ENCODE peak calls at places on chromosomes 3 and 15, in seven cellular contexts. One of them, this sample, is unnamed.

GRCh38 chr3:16667633-16668032 is 62.4 kb upstream of the DAZL start:
- DNase-seq in fibroblast of pulmonary artery: no peak
- DNase-seq in cardiac muscle cell: no peak
- DNase-seq in CD8-positive, alpha-beta T cell: no peak
- DNase-seq in foreskin fibroblast: no peak
- DNase-seq in mammary epithelial cell: no peak
- DNase-seq in left ventricle myocardium inferior: no peak
- DNase-seq in this sample: no peak

GRCh38 chr15:22262613-22263020 is 182.3 kb downstream of the OR4M2 start:
- DNase-seq in fibroblast of pulmonary artery: no peak
- DNase-seq in cardiac muscle cell: no peak
- DNase-seq in CD8-positive, alpha-beta T cell: peak; percentile 29
- DNase-seq in foreskin fibroblast: no peak
- DNase-seq in mammary epithelial cell: no peak
- DNase-seq in left ventricle myocardium inferior: no peak
- DNase-seq in this sample: no peak

GRCh38 chr15:68503213-68503612 is 71.2 kb upstream of the ITGA11 start:
- DNase-seq in fibroblast of pulmonary artery: no peak
- DNase-seq in cardiac muscle cell: no peak
- DNase-seq in CD8-positive, alpha-beta T cell: no peak
- DNase-seq in foreskin fibroblast: no peak
- DNase-seq in mammary epithelial cell: no peak
- DNase-seq in left ventricle myocardium inferior: no peak
- DNase-seq in this sample: no peak

GRCh38 chr3:30934208-30934550 is 39.7 kb upstream of the GADL1 start:
- DNase-seq in fibroblast of pulmonary artery: peak; percentile 81
- DNase-seq in cardiac muscle cell: peak; percentile 73
- DNase-seq in CD8-positive, alpha-beta T cell: no peak
- DNase-seq in foreskin fibroblast: peak; percentile 65
- DNase-seq in mammary epithelial cell: peak; percentile 27
- DNase-seq in left ventricle myocardium inferior: no peak
- DNase-seq in this sample: peak; percentile 86

GRCh38 chr3:186520436-186520835 is 23.7 kb downstream of the CRYGS start:
- DNase-seq in fibroblast of pulmonary artery: no peak
- DNase-seq in cardiac muscle cell: no peak
- DNase-seq in CD8-positive, alpha-beta T cell: no peak
- DNase-seq in foreskin fibroblast: no peak
- DNase-seq in mammary epithelial cell: no peak
- DNase-seq in left ventricle myocardium inferior: no peak
- DNase-seq in this sample: no peak

GRCh38 chr15:57696146-57696545 is 10.4 kb upstream of the POLR2M start:
- DNase-seq in fibroblast of pulmonary artery: no peak
- DNase-seq in cardiac muscle cell: no peak
- DNase-seq in CD8-positive, alpha-beta T cell: no peak
- DNase-seq in foreskin fibroblast: no peak
- DNase-seq in mammary epithelial cell: no peak
- DNase-seq in left ventricle myocardium inferior: no peak
- DNase-seq in this sample: no peak

GRCh38 chr3:193590088-193590856 is 2.7 kb upstream of the OPA1 start:
- DNase-seq in fibroblast of pulmonary artery: peak; percentile 52
- DNase-seq in cardiac muscle cell: peak; percentile 52
- DNase-seq in CD8-positive, alpha-beta T cell: no peak
- DNase-seq in foreskin fibroblast: peak; percentile 56
- DNase-seq in mammary epithelial cell: peak; percentile 69
- DNase-seq in left ventricle myocardium inferior: no peak
- DNase-seq in this sample: peak; percentile 51

GRCh38 chr3:2860626-2861025 is 249.5 kb downstream of the IL5RA start:
- DNase-seq in fibroblast of pulmonary artery: no peak
- DNase-seq in cardiac muscle cell: no peak
- DNase-seq in CD8-positive, alpha-beta T cell: no peak
- DNase-seq in foreskin fibroblast: no peak
- DNase-seq in mammary epithelial cell: no peak
- DNase-seq in left ventricle myocardium inferior: no peak
- DNase-seq in this sample: no peak

GRCh38 chr3:52555056-52555455 is 18.7 kb downstream of the UQCC5 start:
- DNase-seq in fibroblast of pulmonary artery: no peak
- DNase-seq in cardiac muscle cell: no peak
- DNase-seq in CD8-positive, alpha-beta T cell: no peak
- DNase-seq in foreskin fibroblast: peak; percentile 81
- DNase-seq in mammary epithelial cell: no peak
- DNase-seq in left ventricle myocardium inferior: no peak
- DNase-seq in this sample: no peak

GRCh38 chr3:31468433-31468832 is 64.3 kb upstream of the STT3B start:
- DNase-seq in fibroblast of pulmonary artery: no peak
- DNase-seq in cardiac muscle cell: no peak
- DNase-seq in CD8-positive, alpha-beta T cell: no peak
- DNase-seq in foreskin fibroblast: no peak
- DNase-seq in mammary epithelial cell: no peak
- DNase-seq in left ventricle myocardium inferior: no peak
- DNase-seq in this sample: no peak

GRCh38 chr15:43186003-43186353 is 775 bp downstream of the CCNDBP1 start:
- DNase-seq in fibroblast of pulmonary artery: no peak
- DNase-seq in cardiac muscle cell: no peak
- DNase-seq in CD8-positive, alpha-beta T cell: no peak
- DNase-seq in foreskin fibroblast: no peak
- DNase-seq in mammary epithelial cell: peak; percentile 28
- DNase-seq in left ventricle myocardium inferior: no peak
- DNase-seq in this sample: no peak

GRCh38 chr3:36736327-36736726 is 28.0 kb downstream of the DCLK3 start:
- DNase-seq in fibroblast of pulmonary artery: peak; percentile 6
- DNase-seq in cardiac muscle cell: peak; percentile 27
- DNase-seq in CD8-positive, alpha-beta T cell: no peak
- DNase-seq in foreskin fibroblast: no peak
- DNase-seq in mammary epithelial cell: no peak
- DNase-seq in left ventricle myocardium inferior: no peak
- DNase-seq in this sample: peak; percentile 70

GRCh38 chr3:137259709-137260108 is 301.9 kb downstream of the IL20RB start:
- DNase-seq in fibroblast of pulmonary artery: no peak
- DNase-seq in cardiac muscle cell: no peak
- DNase-seq in CD8-positive, alpha-beta T cell: no peak
- DNase-seq in foreskin fibroblast: no peak
- DNase-seq in mammary epithelial cell: no peak
- DNase-seq in left ventricle myocardium inferior: no peak
- DNase-seq in this sample: no peak

GRCh38 chr3:30632065-30632464 is 25.7 kb downstream of the TGFBR2 start:
- DNase-seq in fibroblast of pulmonary artery: no peak
- DNase-seq in cardiac muscle cell: peak; percentile 49
- DNase-seq in CD8-positive, alpha-beta T cell: no peak
- DNase-seq in foreskin fibroblast: peak; percentile 65
- DNase-seq in mammary epithelial cell: no peak
- DNase-seq in left ventricle myocardium inferior: no peak
- DNase-seq in this sample: peak; percentile 67

GRCh38 chr15:71758716-71759115 is 51.6 kb upstream of the NR2E3 start:
- DNase-seq in fibroblast of pulmonary artery: no peak
- DNase-seq in cardiac muscle cell: no peak
- DNase-seq in CD8-positive, alpha-beta T cell: no peak
- DNase-seq in foreskin fibroblast: no peak
- DNase-seq in mammary epithelial cell: no peak
- DNase-seq in left ventricle myocardium inferior: no peak
- DNase-seq in this sample: no peak

GRCh38 chr3:72123908-72124441 is 339.0 kb upstream of the PROK2 start:
- DNase-seq in fibroblast of pulmonary artery: peak; percentile 96
- DNase-seq in cardiac muscle cell: peak; percentile 88
- DNase-seq in CD8-positive, alpha-beta T cell: no peak
- DNase-seq in foreskin fibroblast: peak; percentile 91
- DNase-seq in mammary epithelial cell: peak; percentile 99
- DNase-seq in left ventricle myocardium inferior: peak; percentile 36
- DNase-seq in this sample: peak; percentile 99

GRCh38 chr15:58746174-58746573 is 3.3 kb downstream of the ADAM10 start:
- DNase-seq in fibroblast of pulmonary artery: no peak
- DNase-seq in cardiac muscle cell: no peak
- DNase-seq in CD8-positive, alpha-beta T cell: no peak
- DNase-seq in foreskin fibroblast: no peak
- DNase-seq in mammary epithelial cell: no peak
- DNase-seq in left ventricle myocardium inferior: no peak
- DNase-seq in this sample: no peak

GRCh38 chr3:55452886-55453285 is 34.2 kb downstream of the WNT5A start:
- DNase-seq in fibroblast of pulmonary artery: no peak
- DNase-seq in cardiac muscle cell: no peak
- DNase-seq in CD8-positive, alpha-beta T cell: no peak
- DNase-seq in foreskin fibroblast: no peak
- DNase-seq in mammary epithelial cell: no peak
- DNase-seq in left ventricle myocardium inferior: no peak
- DNase-seq in this sample: no peak

GRCh38 chr3:172156309-172156998 is 117.1 kb downstream of the FNDC3B start:
- DNase-seq in fibroblast of pulmonary artery: no peak
- DNase-seq in cardiac muscle cell: no peak
- DNase-seq in CD8-positive, alpha-beta T cell: no peak
- DNase-seq in foreskin fibroblast: no peak
- DNase-seq in mammary epithelial cell: peak; percentile 95
- DNase-seq in left ventricle myocardium inferior: no peak
- DNase-seq in this sample: no peak

GRCh38 chr15:95624100-95624499 is 706.4 kb upstream of the NR2F2 start:
- DNase-seq in fibroblast of pulmonary artery: no peak
- DNase-seq in cardiac muscle cell: no peak
- DNase-seq in CD8-positive, alpha-beta T cell: no peak
- DNase-seq in foreskin fibroblast: no peak
- DNase-seq in mammary epithelial cell: no peak
- DNase-seq in left ventricle myocardium inferior: no peak
- DNase-seq in this sample: peak; percentile 71

GRCh38 chr3:129481783-129482332 is 41.8 kb downstream of the IFT122 start:
- DNase-seq in fibroblast of pulmonary artery: peak; percentile 85
- DNase-seq in cardiac muscle cell: peak; percentile 94
- DNase-seq in CD8-positive, alpha-beta T cell: peak; percentile 21
- DNase-seq in foreskin fibroblast: peak; percentile 36
- DNase-seq in mammary epithelial cell: peak; percentile 93
- DNase-seq in left ventricle myocardium inferior: peak; percentile 50
- DNase-seq in this sample: peak; percentile 76

GRCh38 chr3:128488995-128489859 is 3.8 kb downstream of the GATA2 start:
- DNase-seq in fibroblast of pulmonary artery: peak; percentile 62
- DNase-seq in cardiac muscle cell: peak; percentile 65
- DNase-seq in CD8-positive, alpha-beta T cell: peak; percentile 34
- DNase-seq in foreskin fibroblast: peak; percentile 64
- DNase-seq in mammary epithelial cell: no peak
- DNase-seq in left ventricle myocardium inferior: peak; percentile 57
- DNase-seq in this sample: peak; percentile 49

GRCh38 chr3:150106752-150107428 is 136.2 kb upstream of the PFN2 start:
- DNase-seq in fibroblast of pulmonary artery: peak; percentile 85
- DNase-seq in cardiac muscle cell: peak; percentile 94
- DNase-seq in CD8-positive, alpha-beta T cell: no peak
- DNase-seq in foreskin fibroblast: peak; percentile 90
- DNase-seq in mammary epithelial cell: no peak
- DNase-seq in left ventricle myocardium inferior: no peak
- DNase-seq in this sample: peak; percentile 95

DNA sequence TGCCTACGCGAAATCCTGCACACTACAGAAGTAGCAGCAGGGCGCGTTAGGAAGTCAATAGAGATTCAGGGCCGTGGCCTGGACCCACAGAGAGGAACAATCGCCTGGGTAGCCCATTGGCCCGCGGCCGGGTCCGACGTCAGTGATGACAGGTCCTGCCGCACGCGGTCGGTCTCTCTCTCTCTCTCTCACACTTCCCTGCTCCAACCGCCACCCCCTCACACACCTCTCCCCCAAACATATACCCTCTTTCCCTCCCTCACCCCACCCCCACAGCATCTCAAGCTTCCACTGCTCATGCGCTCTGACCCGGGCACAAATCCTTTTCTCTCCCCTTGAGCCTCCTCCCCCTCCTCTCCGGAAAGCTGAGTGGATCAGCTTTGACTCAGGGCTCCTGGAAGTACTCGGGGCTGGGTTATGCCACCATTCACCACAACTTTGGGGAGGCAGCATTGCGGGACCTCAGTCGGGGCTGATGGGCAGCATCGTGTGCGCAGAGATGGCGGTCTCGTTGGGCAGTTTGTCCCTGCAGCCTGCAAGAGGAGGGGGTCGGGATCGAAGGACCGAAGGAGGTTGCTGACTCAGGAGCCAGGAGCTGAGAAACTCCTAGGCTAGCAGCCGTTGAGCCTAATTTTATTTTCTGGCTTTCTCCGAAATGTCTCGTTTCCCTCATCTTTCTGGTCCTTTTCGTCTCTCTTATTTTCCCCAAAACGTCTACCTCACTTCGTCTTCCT is 9.0 kb downstream of the ZIC4 start:
- DNase-seq in fibroblast of pulmonary artery: no peak
- DNase-seq in cardiac muscle cell: no peak
- DNase-seq in CD8-positive, alpha-beta T cell: no peak
- DNase-seq in foreskin fibroblast: no peak
- DNase-seq in mammary epithelial cell: no peak
- DNase-seq in left ventricle myocardium inferior: no peak
- DNase-seq in this sample: no peak
- H3K4me3 ChIP-seq in fibroblast of pulmonary artery: no peak overlapping the region
- H3K4me3 ChIP-seq in cardiac muscle cell: no peak overlapping the region
- H3K4me3 ChIP-seq in CD8-positive, alpha-beta T cell: no peak overlapping the region
- H3K4me3 ChIP-seq in foreskin fibroblast: no peak overlapping the region
- H3K4me3 ChIP-seq in mammary epithelial cell: no peak overlapping the region
- H3K4me3 ChIP-seq in left ventricle myocardium inferior: no peak overlapping the region
- H3K4me3 ChIP-seq in this sample: no peak overlapping the region

GRCh38 chr15:79431636-79432344 is at the start of gene MINAR1:
- DNase-seq in fibroblast of pulmonary artery: peak; percentile 41
- DNase-seq in cardiac muscle cell: peak; percentile 57
- DNase-seq in CD8-positive, alpha-beta T cell: no peak
- DNase-seq in foreskin fibroblast: peak; percentile 66
- DNase-seq in mammary epithelial cell: peak; percentile 43
- DNase-seq in left ventricle myocardium inferior: no peak
- DNase-seq in this sample: peak; percentile 33
- TF ChIP-seq CTCF in fibroblast of pulmonary artery: no peak
- TF ChIP-seq CTCF in cardiac muscle cell: peak; percentile 19
- TF ChIP-seq CTCF in CD8-positive, alpha-beta T cell: no peak
- TF ChIP-seq CTCF in foreskin fibroblast: no peak
- TF ChIP-seq CTCF in mammary epithelial cell: no peak
- TF ChIP-seq CTCF in left ventricle myocardium inferior: no peak
- TF ChIP-seq CTCF in this sample: no peak

GRCh38 chr15:66936115-66936863 is 129.1 kb upstream of the SMAD3 start:
- DNase-seq in fibroblast of pulmonary artery: peak; percentile 51
- DNase-seq in cardiac muscle cell: peak; percentile 69
- DNase-seq in CD8-positive, alpha-beta T cell: no peak
- DNase-seq in foreskin fibroblast: peak; percentile 85
- DNase-seq in mammary epithelial cell: no peak
- DNase-seq in left ventricle myocardium inferior: peak; percentile 67
- DNase-seq in this sample: peak; percentile 88
- H3K4me3 ChIP-seq in fibroblast of pulmonary artery: peak overlapping the region; percentile 56
- H3K4me3 ChIP-seq in cardiac muscle cell: no peak overlapping the region
- H3K4me3 ChIP-seq in CD8-positive, alpha-beta T cell: no peak overlapping the region
- H3K4me3 ChIP-seq in foreskin fibroblast: peak overlapping the region; percentile 54
- H3K4me3 ChIP-seq in mammary epithelial cell: no peak overlapping the region
- H3K4me3 ChIP-seq in left ventricle myocardium inferior: peak overlapping the region; percentile 57
- H3K4me3 ChIP-seq in this sample: peak overlapping the region; percentile 62

GRCh38 chr3:6821411-6821810 is 39.5 kb upstream of the GRM7 start:
- DNase-seq in fibroblast of pulmonary artery: no peak
- DNase-seq in cardiac muscle cell: no peak
- DNase-seq in CD8-positive, alpha-beta T cell: no peak
- DNase-seq in foreskin fibroblast: no peak
- DNase-seq in mammary epithelial cell: peak; percentile 6
- DNase-seq in left ventricle myocardium inferior: no peak
- DNase-seq in this sample: no peak

GRCh38 chr3:6827453-6827852 is 33.5 kb upstream of the GRM7 start:
- DNase-seq in fibroblast of pulmonary artery: no peak
- DNase-seq in cardiac muscle cell: no peak
- DNase-seq in CD8-positive, alpha-beta T cell: no peak
- DNase-seq in foreskin fibroblast: no peak
- DNase-seq in mammary epithelial cell: no peak
- DNase-seq in left ventricle myocardium inferior: no peak
- DNase-seq in this sample: no peak

DNA sequence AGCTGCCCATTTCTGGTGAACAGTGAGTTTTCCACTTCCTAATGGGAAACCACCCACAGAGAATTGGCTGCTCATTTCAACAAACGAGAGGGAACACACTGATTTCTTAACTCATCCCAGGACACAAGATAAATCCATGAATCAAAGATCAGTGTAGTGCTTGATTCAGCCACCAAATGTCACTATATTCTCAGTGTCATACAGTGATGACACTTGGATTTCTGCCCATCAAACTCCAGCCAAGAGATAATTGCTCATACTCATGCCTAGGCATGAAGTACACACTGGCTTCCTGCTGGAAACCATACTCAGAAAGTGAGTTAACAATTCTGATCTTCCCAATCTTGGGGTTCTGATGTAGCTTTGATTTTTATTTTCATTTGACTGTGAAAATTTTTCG is 35.4 kb upstream of the GRM7 start:
- DNase-seq in fibroblast of pulmonary artery: no peak
- DNase-seq in cardiac muscle cell: no peak
- DNase-seq in CD8-positive, alpha-beta T cell: no peak
- DNase-seq in foreskin fibroblast: no peak
- DNase-seq in mammary epithelial cell: peak; percentile 20
- DNase-seq in left ventricle myocardium inferior: no peak
- DNase-seq in this sample: no peak
- TF ChIP-seq CTCF in fibroblast of pulmonary artery: no peak
- TF ChIP-seq CTCF in cardiac muscle cell: no peak
- TF ChIP-seq CTCF in CD8-positive, alpha-beta T cell: no peak
- TF ChIP-seq CTCF in foreskin fibroblast: no peak
- TF ChIP-seq CTCF in mammary epithelial cell: no peak
- TF ChIP-seq CTCF in left ventricle myocardium inferior: no peak
- TF ChIP-seq CTCF in this sample: no peak

This sample was measured in fibroblast of the aortic adventitia.